ENCODE peak calls at places on chromosome 12, in seven cellular contexts. Y is RWPE2; E is effector memory CD4-positive, alpha-beta T cell; N is naive thymus-derived CD4-positive, alpha-beta T cell; T is tibial nerve; K is prostate gland; W is left lung. D is an unnamed sample.

GRCh38 chr12:107764626-107765025 is 3.7 kb upstream of the PRDM4 start:
- DNase-seq in W (no peak), T (no peak), N (no peak), Y (no peak), K (no peak), E (no peak), D (no peak)

GRCh38 chr12:95701275-95701674 is 89.3 kb downstream of the NTN4 start:
- DNase-seq in K (no peak), N (no peak), Y (no peak), T (no peak), E (no peak), W (no peak), D (no peak)

GRCh38 chr12:112126000-112126431 is 656 bp downstream of the TRAFD1 start:
- DNase-seq in N (no peak), Y (no peak), T (no peak), W (no peak), K (no peak), E (no peak), D (no peak)

GRCh38 chr12:227286-227915 is 13.4 kb upstream of the SLC6A12 start:
- DNase-seq in E (no peak), W (no peak), Y (no peak), T (no peak), N (no peak), K (no peak), D (no peak)

GRCh38 chr12:113154351-113154973 is 4.9 kb downstream of the CFAP73 start:
- DNase-seq in K (no peak), W (no peak), E (no peak), T (no peak), N (peak; percentile 19), Y (no peak), D (no peak)

GRCh38 chr12:31588976-31589375 is 2.0 kb downstream of the DENND5B start:
- DNase-seq in W (no peak), E (no peak), Y (no peak), T (no peak), N (no peak), K (no peak), D (no peak)

GRCh38 chr12:99282086-99282485 is 365.5 kb upstream of the GARIN6 start:
- DNase-seq in K (no peak), W (no peak), E (no peak), N (no peak), Y (no peak), T (no peak), D (no peak)

GRCh38 chr12:74999474-74999873 is 210.2 kb downstream of the KCNC2 start:
- DNase-seq in T (no peak), E (no peak), Y (no peak), W (no peak), K (no peak), N (no peak), D (no peak)

GRCh38 chr12:20212036-20212435 is 156.3 kb upstream of the PDE3A start:
- DNase-seq in N (no peak), E (no peak), K (no peak), T (no peak), W (no peak), Y (no peak), D (no peak)

GRCh38 chr12:32407795-32408194 is 8.4 kb downstream of the FGD4 start:
- DNase-seq in Y (no peak), W (no peak), T (no peak), E (no peak), K (no peak), N (no peak), D (no peak)

GRCh38 chr12:3398196-3398789 is 92.7 kb upstream of the PRMT8 start:
- DNase-seq in T (no peak), K (no peak), E (no peak), Y (no peak), W (no peak), N (no peak), D (no peak)

GRCh38 chr12:102964872-102965271 is 7.4 kb downstream of the ASCL1 start:
- DNase-seq in Y (no peak), T (no peak), W (no peak), E (no peak), K (no peak), N (peak; percentile 27), D (no peak)

GRCh38 chr12:65755596-65755978 is 68.7 kb upstream of the HMGA2 start:
- DNase-seq in Y (no peak), T (no peak), K (no peak), E (no peak), N (no peak), W (no peak), D (no peak)

GRCh38 chr12:117680311-117680710 is 288.5 kb downstream of the KSR2 start:
- DNase-seq in W (no peak), N (no peak), K (no peak), T (no peak), Y (no peak), E (no peak), D (no peak)

GRCh38 chr12:123533672-123534643 is at the start of gene RILPL1:
- DNase-seq in W (peak; percentile 42), N (peak; percentile 40), T (no peak), Y (no peak), E (peak; percentile 21), K (peak; percentile 20), D (peak; percentile 39)

GRCh38 chr12:27964123-27964522 is 8.4 kb downstream of the PTHLH start:
- DNase-seq in W (no peak), Y (no peak), K (no peak), E (no peak), N (no peak), T (no peak), D (no peak)

DNA sequence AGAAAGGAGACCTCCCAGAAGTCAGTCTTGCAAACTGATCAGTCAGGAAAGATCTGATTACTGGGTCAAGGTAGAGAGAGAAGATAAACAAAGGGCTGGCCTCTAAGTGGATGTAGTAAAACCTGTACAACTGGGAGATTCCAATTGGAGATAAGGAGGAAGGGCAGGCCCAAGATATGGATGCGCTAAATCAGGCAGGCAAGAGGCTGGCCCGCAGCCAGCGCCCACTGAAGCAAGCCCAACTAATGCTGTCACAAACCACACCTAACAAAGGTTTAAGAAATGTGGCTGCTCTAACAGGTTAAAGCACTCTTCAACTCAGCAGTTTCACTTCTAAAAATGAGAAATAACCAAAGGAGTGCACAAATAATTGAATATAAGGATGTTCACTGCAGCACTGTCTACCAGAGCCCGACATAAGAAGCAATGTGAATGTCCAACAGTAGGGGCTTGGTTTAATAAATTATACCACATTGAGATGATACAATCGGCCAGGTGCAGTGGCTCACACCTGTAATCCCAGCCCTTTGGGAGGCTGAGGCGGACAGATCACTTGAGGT is 4.7 kb downstream of the GLTP start:
- DNase-seq in K (peak; percentile 58), N (no peak), E (no peak), Y (no peak), T (no peak), W (no peak), D (no peak)
- H3K4me1 ChIP-seq in K (peaks cover 8% of the 10 kb centered on the region), N (peaks cover 20% of the 10 kb centered on the region), E (peaks cover 9% of the 10 kb centered on the region), Y (peaks cover 22% of the 10 kb centered on the region), T (no peaks in the 10 kb centered on the region), W (peaks cover 7% of the 10 kb centered on the region), D (peaks cover 22% of the 10 kb centered on the region)

DNA sequence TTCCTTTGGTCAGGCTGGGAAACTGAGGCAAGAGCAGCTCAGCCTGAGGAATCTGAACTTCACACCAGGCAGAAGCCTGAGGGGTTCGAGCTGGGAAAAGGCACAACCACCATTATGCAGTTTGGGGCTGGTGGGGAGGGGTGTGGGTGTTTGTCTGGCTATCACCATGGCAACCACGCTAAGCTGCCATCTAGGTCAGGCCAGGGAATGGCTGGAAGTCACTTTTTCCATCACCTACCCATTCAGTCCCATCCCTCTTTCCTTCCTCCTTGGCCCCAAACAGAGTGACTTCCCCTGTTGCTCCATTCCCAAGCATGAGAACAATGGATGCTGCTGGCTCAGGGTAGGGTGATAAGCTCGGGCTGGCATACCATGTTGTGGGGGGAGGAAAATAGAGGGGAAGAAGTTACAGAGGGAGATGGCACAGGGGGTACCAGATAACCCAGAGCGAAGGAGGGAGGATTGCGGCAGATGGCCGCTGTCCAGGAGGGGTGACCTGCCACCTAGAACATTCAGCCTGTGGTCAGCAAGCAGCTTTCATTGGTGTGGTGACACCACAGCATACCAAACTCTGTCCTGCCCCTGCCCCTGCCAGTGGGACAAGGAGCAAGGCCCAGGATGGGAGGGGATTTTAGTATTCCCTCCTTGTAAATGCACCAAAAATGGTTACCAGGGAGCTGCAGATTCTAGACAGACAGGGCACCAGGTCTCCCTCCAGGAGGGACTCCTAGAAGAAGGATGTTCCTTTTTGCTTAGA is 36.4 kb upstream of the PLEKHG6 start:
- DNase-seq in W (no peak), K (no peak), T (no peak), N (no peak), E (no peak), Y (no peak), D (no peak)
- H3K27ac ChIP-seq in W (no peak overlapping the region), K (peak overlapping the region; percentile 83), T (peak overlapping the region; percentile 32), N (no peak overlapping the region), E (no peak overlapping the region), Y (peak overlapping the region; percentile 95), D (no peak overlapping the region)

GRCh38 chr12:12790956-12791355 is 5.5 kb downstream of the APOLD1 start:
- DNase-seq in E (no peak), T (no peak), W (no peak), N (no peak), Y (no peak), K (no peak), D (no peak)

GRCh38 chr12:12786371-12786715 is 884 bp downstream of the APOLD1 start:
- DNase-seq in T (no peak), E (no peak), W (no peak), N (no peak), Y (no peak), K (no peak), D (no peak)

GRCh38 chr12:12786716-12787601 is 1.5 kb downstream of the APOLD1 start:
- DNase-seq in E (peak; percentile 69), W (peak; percentile 82), N (peak; percentile 73), Y (peak; percentile 34), T (peak; percentile 59), K (peak; percentile 68), D (peak; percentile 73)

GRCh38 chr12:12788675-12789368 is 3.4 kb downstream of the APOLD1 start:
- DNase-seq in T (peak; percentile 64), K (peak; percentile 74), W (peak; percentile 47), E (peak; percentile 44), N (peak; percentile 65), Y (no peak), D (peak; percentile 58)

DNA sequence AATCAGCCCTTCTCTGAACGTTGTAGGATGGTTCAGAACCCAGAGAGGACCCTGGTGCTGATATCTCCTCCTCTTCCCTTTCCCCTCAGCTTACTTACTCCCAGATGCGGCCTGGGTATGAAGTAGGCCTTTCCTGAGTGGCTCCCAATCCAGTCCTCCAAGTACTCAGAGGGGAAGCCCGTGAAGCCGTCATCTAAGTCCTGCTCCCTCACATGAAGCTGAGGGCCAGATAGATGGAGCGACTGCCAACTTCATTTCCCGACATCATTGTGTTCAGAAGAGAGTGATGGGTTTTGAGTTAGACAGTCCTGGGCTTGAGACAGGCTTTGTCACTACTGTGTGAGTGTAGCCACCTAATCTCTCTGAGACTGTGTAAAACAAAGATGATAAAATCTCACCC is 2.7 kb downstream of the APOLD1 start:
- DNase-seq in T (no peak), N (no peak), Y (no peak), E (no peak), K (no peak), W (no peak), D (no peak)
- H3K36me3 ChIP-seq in T (no peaks in the 10 kb centered on the region), N (no peaks in the 10 kb centered on the region), Y (no peaks in the 10 kb centered on the region), E (no peaks in the 10 kb centered on the region), K (no peaks in the 10 kb centered on the region), W (no peaks in the 10 kb centered on the region), D (no peaks in the 10 kb centered on the region)

DNA sequence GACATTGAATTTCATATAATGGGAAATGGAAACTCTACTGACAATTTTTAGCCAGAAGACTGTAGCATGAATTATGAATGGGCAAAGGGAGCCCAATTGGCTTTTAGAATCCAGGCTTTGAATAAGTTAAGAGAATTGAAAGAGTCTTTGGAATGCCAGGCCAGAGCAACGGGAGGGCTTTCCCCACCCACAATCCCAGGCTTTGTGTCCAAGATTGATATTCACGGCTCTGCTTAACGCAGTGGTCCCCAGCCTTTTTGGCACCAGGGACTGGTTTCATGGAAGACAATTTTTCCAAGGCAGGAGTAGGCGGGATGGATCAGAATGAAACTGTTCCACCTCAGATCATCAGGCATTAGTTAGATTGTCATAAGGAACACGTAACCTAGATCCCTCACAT is 79.7 kb downstream of the EPS8 start:
- DNase-seq in E (no peak), T (no peak), W (no peak), Y (no peak), K (no peak), N (no peak), D (no peak)
- H3K4me1 ChIP-seq in E (no peaks in the 10 kb centered on the region), T (no peaks in the 10 kb centered on the region), W (peaks cover 4% of the 10 kb centered on the region), Y (peaks cover 3% of the 10 kb centered on the region), K (no peaks in the 10 kb centered on the region), N (no peaks in the 10 kb centered on the region), D (no peaks in the 10 kb centered on the region)

D was measured in CD8-positive, alpha-beta memory T cell.